ENCODE peak calls at places on chromosomes 6 and 20, in six cellular contexts. G is PC-3, B is breast epithelium, Q is fibroblast of lung, Z is neural progenitor cell, K is tibial artery. F is an unnamed sample.
A peak's percentile ranks its signal among the peaks of the same experiment; 100 is the strongest.

GRCh38 chr6:49054311-49054710 is 408.7 kb downstream of the MMUT start:
- DNase-seq in G (peak; percentile 83), B (no peak), Q (no peak), Z (no peak), K (no peak), F (peak; percentile 5)

GRCh38 chr6:73879894-73880293 is 183.9 kb downstream of the CD109 start:
- DNase-seq in G (no peak), B (no peak), Q (no peak), Z (no peak), K (no peak), F (no peak)

GRCh38 chr6:138545621-138545980 is 46.3 kb upstream of the NHSL1 start:
- DNase-seq in G (no peak), B (no peak), Q (peak; percentile 73), Z (peak; percentile 78), K (peak; percentile 59), F (no peak)

GRCh38 chr20:57395111-57395959 is 4.1 kb downstream of the RBM38 start:
- DNase-seq in G (no peak), B (peak; percentile 62), Q (peak; percentile 88), Z (peak; percentile 91), K (peak; percentile 69), F (peak; percentile 76)

GRCh38 chr6:159102373-159103160 is 57.8 kb upstream of the TAGAP start:
- DNase-seq in G (no peak), B (no peak), Q (no peak), Z (no peak), K (no peak), F (no peak)

GRCh38 chr6:50272611-50273010 is 222.9 kb upstream of the DEFB112 start:
- DNase-seq in G (peak; percentile 19), B (no peak), Q (no peak), Z (no peak), K (no peak), F (no peak)

GRCh38 chr20:38427655-38428023 is 7.5 kb downstream of the SNHG17 start:
- DNase-seq in G (no peak), B (no peak), Q (no peak), Z (no peak), K (no peak), F (no peak)

GRCh38 chr20:57613481-57613921 is 6.7 kb downstream of the ZBP1 start:
- DNase-seq in G (no peak), B (no peak), Q (no peak), Z (no peak), K (no peak), F (no peak)

GRCh38 chr20:39986231-39986904 is 702.7 kb downstream of the MAFB start:
- DNase-seq in G (no peak), B (peak; percentile 32), Q (peak; percentile 26), Z (peak; percentile 78), K (peak; percentile 90), F (no peak)

GRCh38 chr6:291697-292505 is at the start of gene DUSP22:
- DNase-seq in G (peak; percentile 85), B (peak; percentile 87), Q (peak; percentile 83), Z (peak; percentile 93), K (peak; percentile 88), F (peak; percentile 97)

GRCh38 chr20:63394069-63394468 is 32.9 kb upstream of the CHRNA4 start:
- DNase-seq in G (peak; percentile 3), B (no peak), Q (peak; percentile 9), Z (peak; percentile 58), K (no peak), F (no peak)

GRCh38 chr6:151807513-151808330 is at the start of gene ESR1:
- DNase-seq in G (peak; percentile 46), B (peak; percentile 53), Q (no peak), Z (peak; percentile 56), K (peak; percentile 54), F (peak; percentile 12)

GRCh38 chr20:15740046-15740775 is 833.0 kb downstream of the KIF16B start:
- DNase-seq in G (no peak), B (no peak), Q (no peak), Z (no peak), K (no peak), F (peak; percentile 21)

GRCh38 chr6:162032620-162033019 is 694.9 kb downstream of the PRKN start:
- DNase-seq in G (no peak), B (no peak), Q (peak; percentile 87), Z (no peak), K (no peak), F (no peak)

GRCh38 chr6:36803908-36804307 is 35.3 kb downstream of the CPNE5 start:
- DNase-seq in G (no peak), B (no peak), Q (no peak), Z (no peak), K (no peak), F (no peak)

GRCh38 chr20:63281741-63282665 is 9.4 kb downstream of the ARFGAP1 start:
- DNase-seq in G (no peak), B (no peak), Q (no peak), Z (no peak), K (no peak), F (no peak)

GRCh38 chr6:122069933-122070332 is 329.5 kb upstream of the HSF2 start:
- DNase-seq in G (no peak), B (no peak), Q (peak; percentile 28), Z (no peak), K (no peak), F (no peak)

GRCh38 chr20:62602550-62602949 is 39.8 kb upstream of the SLCO4A1 start:
- DNase-seq in G (peak; percentile 78), B (peak; percentile 90), Q (no peak), Z (no peak), K (no peak), F (peak; percentile 74)

GRCh38 chr6:106099235-106099537 is 13.1 kb downstream of the PRDM1 start:
- DNase-seq in G (peak; percentile 27), B (no peak), Q (no peak), Z (peak; percentile 48), K (no peak), F (no peak)

GRCh38 chr20:47066484-47067270 is 172.0 kb downstream of the EYA2 start:
- DNase-seq in G (no peak), B (no peak), Q (peak; percentile 23), Z (no peak), K (no peak), F (no peak)

GRCh38 chr20:58880994-58881752 is 28.7 kb downstream of the GNAS start:
- DNase-seq in G (peak; percentile 45), B (no peak), Q (no peak), Z (no peak), K (no peak), F (no peak)

GRCh38 chr6:77173472-77174074 is 289.7 kb downstream of the HTR1B start:
- DNase-seq in G (no peak), B (no peak), Q (no peak), Z (peak; percentile 55), K (no peak), F (no peak)

GRCh38 chr20:35511814-35512420 is 17.5 kb downstream of the C20orf173 start:
- DNase-seq in G (peak; percentile 68), B (no peak), Q (peak; percentile 45), Z (peak; percentile 35), K (no peak), F (peak; percentile 64)

GRCh38 chr20:20487811-20488210 is 119.9 kb downstream of the INSM1 start:
- DNase-seq in G (peak; percentile 76), B (no peak), Q (peak; percentile 93), Z (no peak), K (no peak), F (no peak)

GRCh38 chr6:299050-299980 is 7.0 kb downstream of the DUSP22 start:
- DNase-seq in G (no peak), B (no peak), Q (no peak), Z (no peak), K (no peak), F (no peak)

GRCh38 chr20:25139061-25139705 is 56.3 kb upstream of the ENTPD6 start:
- DNase-seq in G (peak; percentile 73), B (no peak), Q (no peak), Z (peak; percentile 31), K (no peak), F (peak; percentile 42)

DNA sequence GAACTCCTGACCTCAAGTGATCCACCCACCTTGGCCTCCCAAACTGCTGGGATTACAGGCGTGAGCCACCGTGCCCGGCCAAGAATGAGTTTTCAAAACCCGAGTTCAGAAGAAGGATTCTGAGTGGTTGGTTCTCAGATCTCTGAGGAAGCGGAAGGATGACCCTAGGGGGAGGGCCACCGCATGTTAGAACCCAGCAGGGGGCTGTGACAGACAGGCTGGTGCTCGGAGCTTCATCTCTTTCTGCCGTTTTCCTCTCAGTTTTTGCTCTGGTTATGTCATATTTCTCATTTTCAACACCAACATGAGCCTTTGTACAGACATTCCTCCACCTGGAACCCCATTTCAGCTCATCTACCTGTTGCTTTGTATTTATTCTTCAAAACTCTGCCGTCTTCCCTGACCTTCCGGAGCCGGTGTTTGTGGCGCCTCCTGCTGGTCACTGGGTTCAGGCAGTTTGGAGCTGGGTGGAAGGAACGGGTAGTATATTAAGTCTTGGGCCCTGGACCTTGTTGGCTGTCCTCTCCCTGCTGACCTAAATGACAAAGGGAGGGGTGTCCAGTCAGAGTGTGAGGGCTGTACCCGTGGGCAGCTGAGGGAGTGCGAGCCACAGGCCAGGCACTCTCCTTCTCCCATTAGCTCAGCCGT is at the start of gene DEFB123:
- DNase-seq in G (no peak), B (no peak), Q (no peak), Z (no peak), K (no peak), F (no peak)
- TF ChIP-seq CTCF in G (peak; percentile 54), B (no peak), Q (no peak), Z (peak; percentile 4), K (no peak), F (peak; percentile 29)

DNA sequence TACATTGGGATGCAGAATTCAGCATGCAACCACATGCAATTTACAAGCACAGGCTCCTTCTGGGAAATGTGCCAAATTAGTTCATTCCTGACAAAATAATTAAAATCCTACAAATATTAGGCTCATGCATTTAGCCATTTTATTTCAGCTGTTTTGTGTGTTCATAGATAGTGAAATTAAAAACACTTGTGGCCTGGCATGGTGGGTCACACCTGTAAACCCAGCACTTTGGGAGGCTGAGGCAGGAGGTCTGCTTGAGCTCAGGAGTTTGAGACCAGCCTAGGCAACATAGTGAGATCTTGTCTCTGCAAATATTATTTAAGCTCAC is 92.4 kb upstream of the SHLD1 start:
- DNase-seq in G (no peak), B (no peak), Q (no peak), Z (no peak), K (no peak), F (no peak)
- H3K27ac ChIP-seq in G (peak overlapping the region; percentile 95), B (peak overlapping the region; percentile 77), Q (peak overlapping the region; percentile 22), Z (no peak overlapping the region), K (no peak overlapping the region), F (peak overlapping the region; percentile 99)

GRCh38 chr20:6164421-6165341 is 41.9 kb upstream of the FERMT1 start:
- DNase-seq in G (peak; percentile 44), B (no peak), Q (peak; percentile 22), Z (no peak), K (no peak), F (no peak)

GRCh38 chr20:6173481-6173880 is 50.7 kb upstream of the FERMT1 start:
- DNase-seq in G (peak; percentile 11), B (no peak), Q (no peak), Z (no peak), K (no peak), F (no peak)

DNA sequence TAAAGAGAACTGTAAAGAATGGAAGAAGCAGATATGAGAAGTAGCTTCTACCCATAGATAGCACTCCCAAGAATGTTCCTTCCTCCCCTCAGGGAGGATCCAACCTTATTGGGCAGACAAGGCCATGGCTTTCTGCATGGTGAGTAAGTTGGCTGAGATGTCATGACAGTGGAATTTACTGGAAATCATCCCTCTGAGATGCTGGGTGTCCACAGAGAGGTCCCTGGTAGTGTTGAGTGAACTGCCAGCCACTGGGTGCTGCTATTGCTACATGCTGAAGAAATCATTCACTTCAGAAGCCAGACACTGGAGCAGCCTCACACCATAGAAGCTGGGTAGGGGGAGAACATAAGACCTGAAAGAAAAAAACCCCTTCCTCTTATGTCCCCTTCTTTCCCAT is 46.4 kb upstream of the FERMT1 start:
- DNase-seq in G (peak; percentile 49), B (no peak), Q (peak; percentile 18), Z (no peak), K (no peak), F (peak; percentile 25)
- TF ChIP-seq CTCF in G (peak; percentile 49), B (no peak), Q (no peak), Z (peak; percentile 18), K (no peak), F (no peak)

GRCh38 chr20:653110-653589 is at the start of gene SRXN1:
- DNase-seq in G (peak; percentile 94), B (peak; percentile 78), Q (peak; percentile 95), Z (peak; percentile 96), K (peak; percentile 88), F (peak; percentile 96)
- H3K27ac ChIP-seq in G (peak within 1 kb of the TSS; percentile 50), B (peak within 1 kb of the TSS; percentile 83), Q (peak within 1 kb of the TSS; percentile 93), Z (no peak within 1 kb of the TSS), K (peak within 1 kb of the TSS; percentile 83), F (peak within 1 kb of the TSS; percentile 77)